ENCODE peak calls at places on chromosomes 16 and 17, in four cellular contexts. Z is GM12891, K is K562, E is GM12878. S is an unnamed sample.

GRCh38 chr17:74458835-74459234 is 7.6 kb upstream of the CD300A start:
- DNase-seq in Z (no peak), E (no peak), K (no peak), S (no peak)

GRCh38 chr17:27778193-27778592 is 22.1 kb downstream of the NOS2 start:
- DNase-seq in K (no peak), Z (no peak), E (no peak), S (no peak)

GRCh38 chr16:72108353-72109102 is 14.9 kb downstream of the DHX38 start:
- DNase-seq in E (no peak), Z (no peak), K (no peak), S (no peak)

GRCh38 chr17:50208611-50209061 is 7.2 kb upstream of the COL1A1 start:
- DNase-seq in K (peak), E (no peak), Z (no peak), S (no peak)

GRCh38 chr17:14499976-14500375 is 199.1 kb downstream of the HS3ST3B1 start:
- DNase-seq in K (no peak), E (no peak), Z (no peak), S (no peak)

GRCh38 chr17:81074875-81075274 is 39.9 kb downstream of the BAIAP2 start:
- DNase-seq in Z (no peak), K (no peak), E (no peak), S (no peak)

GRCh38 chr17:52170963-52171572 is 12.6 kb upstream of the CA10 start:
- DNase-seq in Z (no peak), E (no peak), K (no peak), S (peak)

GRCh38 chr16:85418978-85419491 is 194.1 kb upstream of the GSE1 start:
- DNase-seq in Z (no peak), E (no peak), K (no peak), S (no peak)

GRCh38 chr16:17412221-17412620 is 58.5 kb downstream of the XYLT1 start:
- DNase-seq in K (no peak), E (no peak), Z (no peak), S (no peak)

GRCh38 chr16:30850246-30850645 is 43.6 kb downstream of the BCL7C start:
- DNase-seq in E (no peak), Z (no peak), K (no peak), S (no peak)

GRCh38 chr16:85731179-85731578 is 19.7 kb downstream of the C16orf74 start:
- DNase-seq in E (no peak), K (no peak), Z (no peak), S (no peak)

GRCh38 chr17:62880120-62880519 is 72.0 kb upstream of the MARCHF10 start:
- DNase-seq in Z (no peak), E (no peak), K (no peak), S (no peak)

GRCh38 chr17:48612456-48612853 is 1.6 kb upstream of the HOXB7 start:
- DNase-seq in E (no peak), K (no peak), Z (no peak), S (no peak)

GRCh38 chr17:72270530-72270929 is 149.7 kb downstream of the SOX9 start:
- DNase-seq in K (no peak), E (no peak), Z (no peak), S (no peak)

GRCh38 chr16:65842067-65842466 is 524.4 kb upstream of the CDH5 start:
- DNase-seq in E (no peak), Z (no peak), K (no peak), S (no peak)

GRCh38 chr16:69105501-69106361 is at the start of gene HAS3:
- DNase-seq in E (no peak), Z (peak), K (peak), S (peak)

GRCh38 chr16:72972878-72973571 is 74.9 kb downstream of the ZFHX3 start:
- DNase-seq in Z (no peak), K (no peak), E (no peak), S (no peak)

GRCh38 chr17:33444731-33445130 is 151.6 kb upstream of the ASIC2 start:
- DNase-seq in K (no peak), Z (no peak), E (no peak), S (no peak)

GRCh38 chr16:10390867-10391266 is 5.0 kb downstream of the ATF7IP2 start:
- DNase-seq in E (no peak), K (no peak), Z (no peak), S (no peak)

GRCh38 chr16:12208341-12209035 is 232.0 kb downstream of the SNX29 start:
- DNase-seq in K (no peak), Z (no peak), E (no peak), S (no peak)

GRCh38 chr16:28498666-28499065 is 4.2 kb downstream of the APOBR start:
- DNase-seq in Z (no peak), E (no peak), K (no peak), S (no peak)

GRCh38 chr17:79674506-79675412 is 56.0 kb upstream of the ENPP7 start:
- DNase-seq in K (no peak), E (no peak), Z (no peak), S (no peak)

GRCh38 chr17:49633762-49634486 is 44.0 kb downstream of the SPOP start:
- DNase-seq in K (no peak), E (no peak), Z (no peak), S (no peak)

GRCh38 chr17:21072623-21073278 is 29.9 kb upstream of the USP22 start:
- DNase-seq in K (no peak), Z (no peak), E (no peak), S (no peak)

GRCh38 chr16:23171234-23171948 is 11.2 kb upstream of the SCNN1G start:
- DNase-seq in E (no peak), Z (no peak), K (no peak), S (no peak)

GRCh38 chr16:14300631-14301149 is 229.6 kb downstream of the MRTFB start:
- DNase-seq in K (peak), Z (no peak), E (no peak), S (peak)

GRCh38 chr16:56993204-56993603 is 3.8 kb downstream of the NLRC5 start:
- DNase-seq in E (no peak), Z (no peak), K (no peak), S (no peak)

GRCh38 chr16:81973737-81974136 is 37.5 kb downstream of the SDR42E1 start:
- DNase-seq in Z (no peak), K (no peak), E (no peak), S (no peak)

GRCh38 chr16:30786115-30786935 is 680 bp downstream of the ZNF629 start:
- DNase-seq in E (no peak), Z (no peak), K (peak), S (no peak)

GRCh38 chr17:2059125-2059836 is 4.4 kb downstream of the HIC1 start:
- DNase-seq in K (no peak), Z (no peak), E (no peak), S (peak)

GRCh38 chr16:69613283-69614154 is 47.8 kb downstream of the NFAT5 start:
- DNase-seq in K (no peak), E (peak), Z (no peak), S (peak)

GRCh38 chr16:32116080-32116479 is 137.0 kb upstream of the TP53TG3D start:
- DNase-seq in K (peak), Z (no peak), E (no peak), S (no peak)

GRCh38 chr16:89315791-89316581 is 98.5 kb downstream of the ZNF778 start:
- DNase-seq in E (peak), K (no peak), Z (peak), S (peak)

GRCh38 chr16:30678586-30678970 is 20.3 kb downstream of the FBRS start:
- DNase-seq in K (no peak), E (no peak), Z (no peak), S (no peak)

GRCh38 chr16:75073551-75074414 is 42.8 kb downstream of the LDHD start:
- DNase-seq in Z (no peak), K (no peak), E (no peak), S (no peak)

GRCh38 chr17:6508519-6509294 is 47.6 kb downstream of the PITPNM3 start:
- DNase-seq in E (no peak), K (no peak), Z (no peak), S (no peak)

GRCh38 chr17:50037321-50038107 is 18.4 kb upstream of the ITGA3 start:
- DNase-seq in E (no peak), Z (no peak), K (no peak), S (no peak)

GRCh38 chr17:65037157-65037556 is 19.4 kb downstream of the GNA13 start:
- DNase-seq in K (no peak), E (no peak), Z (no peak), S (no peak)

GRCh38 chr17:65043802-65044201 is 12.7 kb downstream of the GNA13 start:
- DNase-seq in K (no peak), Z (no peak), E (no peak), S (no peak)

GRCh38 chr17:65039349-65039988 is 17.1 kb downstream of the GNA13 start:
- DNase-seq in E (peak), Z (no peak), K (no peak), S (no peak)

GRCh38 chr17:65042911-65043310 is 13.6 kb downstream of the GNA13 start:
- DNase-seq in Z (no peak), E (no peak), K (no peak), S (no peak)

GRCh38 chr17:65041518-65041917 is 15.0 kb downstream of the GNA13 start:
- DNase-seq in Z (no peak), K (no peak), E (no peak), S (no peak)
- TF ChIP-seq SPI1 in Z (no peak), K (no peak), E (no peak), S (no peak)

GRCh38 chr17:34798581-34798980 is 162.7 kb downstream of the CCT6B start:
- DNase-seq in E (no peak), K (no peak), Z (no peak), S (no peak)

GRCh38 chr17:34797724-34798123 is 163.5 kb downstream of the CCT6B start:
- DNase-seq in Z (no peak), E (no peak), K (peak), S (peak)
- TF ChIP-seq SPI1 in Z (no peak), E (no peak), K (no peak), S (no peak)

GRCh38 chr17:19897901-19898300 is 30.2 kb upstream of the ULK2 start:
- DNase-seq in Z (no peak), K (no peak), E (no peak), S (no peak)

GRCh38 chr17:19900809-19901208 is 33.1 kb upstream of the ULK2 start:
- DNase-seq in E (no peak), Z (no peak), K (no peak), S (no peak)

DNA sequence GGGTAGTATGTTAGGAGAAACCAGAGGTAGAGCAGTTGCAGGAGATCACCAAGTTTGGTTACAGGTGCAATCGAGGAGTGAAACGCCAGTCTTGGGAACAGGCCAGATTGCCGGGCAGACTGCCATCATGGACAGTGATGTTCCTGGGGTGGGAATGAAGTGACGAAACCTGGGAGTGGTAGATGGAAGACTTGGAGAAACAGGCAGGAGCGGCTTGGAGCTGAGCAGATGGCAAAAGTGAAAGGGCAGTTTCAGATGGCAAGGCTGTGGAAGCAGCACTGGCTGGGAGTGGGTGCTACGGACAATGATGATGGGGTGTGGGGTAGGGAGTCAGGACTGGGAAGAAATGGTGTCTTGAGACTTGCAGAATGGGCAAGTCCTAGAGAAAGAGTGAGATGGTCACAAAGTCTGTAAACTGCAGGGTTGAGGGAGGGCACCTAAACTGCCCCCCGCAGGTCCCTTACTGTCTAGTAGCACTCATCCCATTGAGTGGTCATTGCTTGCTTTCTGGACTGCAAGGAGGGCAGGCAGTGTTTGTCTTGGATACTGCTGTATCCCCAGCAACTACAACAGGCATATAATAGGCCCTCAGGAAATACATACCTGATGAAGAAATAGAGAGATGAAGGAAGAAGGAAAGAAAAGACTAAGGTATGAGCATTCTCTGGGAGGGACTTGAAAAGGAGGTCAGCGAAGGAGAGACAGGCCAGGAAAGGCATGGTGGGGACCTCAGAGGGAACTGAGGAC is 29.5 kb upstream of the ULK2 start:
- DNase-seq in E (no peak), K (no peak), Z (no peak), S (no peak)
- TF ChIP-seq SPI1 in E (no peak), K (no peak), Z (no peak), S (no peak)

GRCh38 chr16:26697826-26698225 is 368.9 kb upstream of the C16orf82 start:
- DNase-seq in E (no peak), K (no peak), Z (no peak), S (no peak)
- TF ChIP-seq SPI1 in E (no peak), K (no peak), Z (no peak), S (no peak)

GRCh38 chr16:1613240-1613639 is 1.1 kb downstream of the CRAMP1 start:
- DNase-seq in E (no peak), K (no peak), Z (no peak), S (peak)

GRCh38 chr16:1606774-1607173 is 5.1 kb downstream of the IFT140 start:
- DNase-seq in Z (no peak), K (no peak), E (no peak), S (no peak)

GRCh38 chr16:1610841-1611653 is 825 bp downstream of the IFT140 start:
- DNase-seq in E (no peak), K (no peak), Z (no peak), S (no peak)

GRCh38 chr16:1612320-1613111 is at the start of gene CRAMP1:
- DNase-seq in K (peak), Z (no peak), E (no peak), S (peak)

DNA sequence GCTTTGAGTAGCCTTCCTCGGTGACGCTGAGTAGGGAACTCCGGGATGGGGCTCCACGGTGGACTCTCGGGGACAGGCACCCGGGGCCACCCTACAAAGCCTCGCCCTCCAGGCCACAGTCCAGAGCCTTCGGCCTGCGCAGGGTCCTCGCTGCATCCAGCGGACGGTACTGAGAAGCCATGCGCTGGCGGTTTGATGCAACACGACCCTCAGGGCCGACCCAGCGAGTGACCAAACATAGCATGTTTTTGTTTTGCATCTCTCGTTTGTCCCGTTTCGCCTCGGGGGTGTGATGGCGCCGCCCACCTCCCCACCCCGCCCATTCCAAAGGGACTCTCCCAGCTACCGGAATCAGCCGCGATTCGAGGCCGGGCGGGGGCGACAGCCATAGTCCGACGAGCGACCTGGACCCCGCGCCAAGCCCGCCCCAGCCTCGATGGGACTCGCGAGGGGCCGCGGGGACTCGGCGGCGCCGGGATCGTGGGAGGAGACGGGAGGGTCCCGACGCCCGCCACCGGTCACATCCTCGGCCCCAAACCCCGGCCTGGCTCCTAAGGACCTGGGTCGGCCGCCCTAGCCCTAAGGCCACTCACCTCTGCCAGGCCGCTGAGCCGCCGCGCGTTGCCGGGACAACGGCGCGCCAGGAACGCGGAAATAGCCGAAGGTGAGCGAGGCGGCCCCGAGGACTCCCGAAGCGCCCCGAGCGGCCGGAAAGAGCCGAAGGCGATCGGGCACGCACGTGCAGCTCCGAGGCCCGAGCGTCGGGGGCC is 1.6 kb downstream of the IFT140 start:
- DNase-seq in Z (peak), E (peak), K (peak), S (peak)
- TF ChIP-seq SPI1 in Z (no peak), E (no peak), K (no peak), S (no peak)

GRCh38 chr16:87809150-87809902 is 43.5 kb upstream of the KLHDC4 start:
- DNase-seq in K (no peak), Z (no peak), E (peak), S (peak)
- TF ChIP-seq SPI1 in K (no peak), Z (peak), E (peak), S (no peak)

DNA sequence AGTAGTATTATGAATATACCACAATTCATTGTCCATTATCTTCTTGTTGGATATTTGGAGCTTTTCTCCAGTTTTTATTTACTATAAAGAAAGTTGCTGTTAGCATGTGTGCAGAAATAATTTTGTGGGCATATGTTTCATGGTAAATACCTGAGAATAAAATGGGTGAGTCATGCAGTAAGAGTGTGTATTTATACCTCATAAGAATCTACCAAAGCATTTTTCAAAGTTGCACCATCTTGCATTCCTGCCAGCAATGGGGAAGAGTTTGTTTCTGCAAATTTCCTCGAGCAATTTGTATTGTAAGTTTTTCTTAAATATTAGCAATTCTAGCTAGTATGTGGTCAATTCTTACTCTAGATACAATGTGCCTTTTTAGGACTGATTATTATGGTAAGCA is 7.9 kb upstream of the MON1B start:
- DNase-seq in E (no peak), K (no peak), Z (no peak), S (no peak)
- TF ChIP-seq SPI1 in E (no peak), K (no peak), Z (no peak), S (no peak)

GRCh38 chr17:42174126-42174783 is 6.7 kb downstream of the KCNH4 start:
- DNase-seq in K (no peak), Z (no peak), E (no peak), S (no peak)
- TF ChIP-seq SPI1 in K (no peak), Z (no peak), E (no peak), S (no peak)

GRCh38 chr17:17041018-17041521 is 1.2 kb upstream of the MPRIP start:
- DNase-seq in K (peak), Z (no peak), E (no peak), S (no peak)
- TF ChIP-seq SPI1 in K (no peak), Z (no peak), E (no peak), S (no peak)

GRCh38 chr17:44222112-44222869 is 2.8 kb upstream of the UBTF start:
- DNase-seq in K (no peak), E (no peak), Z (no peak), S (no peak)
- TF ChIP-seq SPI1 in K (no peak), E (no peak), Z (no peak), S (no peak)

S was measured in HL-60.